ENCODE peak calls at places on chromosomes 12 and 14, in eight cellular contexts. F, S, T, D, M, E, P and Q are unnamed samples.

GRCh38 chr12:39426636-39427245 is 16.2 kb downstream of the KIF21A start:
- DNase-seq in P (peak), E (no peak), T (peak), M (no peak), D (no peak), S (no peak), F (peak), Q (no peak)

GRCh38 chr14:104723651-104724406 is at the start of gene ADSS1:
- DNase-seq in S (no peak), T (no peak), M (peak), P (peak), F (no peak), E (peak), D (peak), Q (no peak)

GRCh38 chr12:26803552-26803951 is 29.4 kb downstream of the ITPR2 start:
- DNase-seq in D (no peak), P (peak), T (no peak), F (peak), S (no peak), M (no peak), E (no peak), Q (no peak)

GRCh38 chr12:48938805-48939204 is 13.5 kb upstream of the FKBP11 start:
- DNase-seq in P (no peak), M (no peak), S (no peak), E (no peak), D (no peak), F (no peak), T (no peak), Q (no peak)

GRCh38 chr12:94148841-94149780 is 734 bp downstream of the PLXNC1 start:
- DNase-seq in T (no peak), D (peak), F (no peak), P (peak), M (peak), E (peak), S (no peak), Q (no peak)

GRCh38 chr12:132583311-132583710 is 27.1 kb downstream of the LRCOL1 start:
- DNase-seq in P (no peak), D (no peak), E (no peak), S (no peak), M (no peak), T (no peak), F (no peak), Q (no peak)

GRCh38 chr14:57346741-57347140 is 43.6 kb upstream of the NAA30 start:
- DNase-seq in T (no peak), P (no peak), S (no peak), D (no peak), E (no peak), M (no peak), F (no peak), Q (no peak)

GRCh38 chr12:12456637-12457036 is 99.8 kb downstream of the BORCS5 start:
- DNase-seq in E (no peak), P (peak), D (no peak), S (no peak), T (no peak), F (peak), M (no peak), Q (no peak)

GRCh38 chr14:53893374-53893773 is 63.3 kb downstream of the BMP4 start:
- DNase-seq in D (no peak), F (no peak), M (no peak), E (no peak), P (no peak), S (no peak), T (no peak), Q (no peak)

GRCh38 chr12:91413591-91413990 is 231.0 kb upstream of the DCN start:
- DNase-seq in T (peak), F (peak), S (no peak), M (no peak), D (no peak), E (no peak), P (peak), Q (no peak)

GRCh38 chr12:121537814-121538698 is 42.8 kb downstream of the KDM2B start:
- DNase-seq in E (no peak), M (peak), F (no peak), D (peak), P (peak), T (no peak), S (no peak), Q (no peak)

GRCh38 chr12:132161046-132161781 is 17.0 kb downstream of the NOC4L start:
- DNase-seq in T (no peak), D (no peak), E (peak), P (peak), M (peak), S (no peak), F (no peak), Q (no peak)

GRCh38 chr12:56398324-56398723 is 35.7 kb upstream of the APOF start:
- DNase-seq in P (no peak), F (no peak), M (no peak), E (no peak), S (no peak), D (no peak), T (no peak), Q (no peak)

GRCh38 chr12:51524386-51524901 is 66.6 kb upstream of the SCN8A start:
- DNase-seq in S (no peak), T (no peak), F (no peak), E (no peak), D (no peak), M (no peak), P (no peak), Q (no peak)

GRCh38 chr12:51591020-51591901 is at the start of gene SCN8A:
- DNase-seq in S (peak), F (peak), E (peak), D (peak), P (peak), T (peak), M (peak), Q (no peak)

GRCh38 chr14:46582826-46583225 is 68.8 kb downstream of the RPL10L start:
- DNase-seq in T (no peak), M (no peak), P (no peak), F (no peak), D (no peak), S (no peak), E (no peak), Q (no peak)

GRCh38 chr12:12081836-12082497 is 11.2 kb downstream of the BCL2L14 start:
- DNase-seq in M (no peak), P (peak), E (no peak), S (peak), D (no peak), F (peak), T (no peak), Q (no peak)

GRCh38 chr12:65232490-65233077 is 45.9 kb upstream of the MSRB3 start:
- DNase-seq in E (no peak), T (peak), S (no peak), D (no peak), P (peak), M (no peak), F (peak), Q (no peak)

GRCh38 chr12:11773889-11774677 is 124.6 kb downstream of the ETV6 start:
- DNase-seq in D (no peak), S (no peak), P (no peak), E (peak), T (no peak), M (peak), F (no peak), Q (no peak)

GRCh38 chr14:53022593-53022992 is 71.7 kb upstream of the FERMT2 start:
- DNase-seq in M (no peak), D (no peak), P (peak), F (peak), E (no peak), S (no peak), T (peak), Q (no peak)

GRCh38 chr14:68146812-68147211 is 327.2 kb downstream of the RAD51B start:
- DNase-seq in F (peak), P (peak), M (no peak), S (peak), E (no peak), T (peak), D (no peak), Q (peak)

GRCh38 chr14:23481362-23481970 is 12.0 kb downstream of the NGDN start:
- DNase-seq in T (no peak), E (no peak), S (no peak), D (no peak), F (no peak), P (peak), M (no peak), Q (no peak)

GRCh38 chr14:26104686-26105085 is 493.1 kb downstream of the NOVA1 start:
- DNase-seq in D (no peak), T (no peak), M (no peak), F (no peak), S (no peak), E (no peak), P (no peak), Q (no peak)

GRCh38 chr12:27434673-27435565 is 11.6 kb upstream of the SMCO2 start:
- DNase-seq in M (no peak), T (no peak), E (no peak), P (peak), F (no peak), S (no peak), D (peak), Q (no peak)

GRCh38 chr12:93177208-93178153 is 200.2 kb upstream of the NUDT4 start:
- DNase-seq in M (no peak), E (no peak), D (no peak), T (no peak), S (no peak), P (no peak), F (no peak), Q (no peak)

GRCh38 chr14:32252030-32252670 is 49.1 kb upstream of the RNU6-8 start:
- DNase-seq in E (peak), S (peak), T (peak), F (peak), D (peak), M (no peak), P (peak), Q (peak)

GRCh38 chr14:75880512-75880911 is 101.3 kb downstream of the TGFB3 start:
- DNase-seq in P (no peak), D (no peak), S (no peak), M (no peak), T (no peak), E (no peak), F (no peak), Q (no peak)

GRCh38 chr12:1970331-1970900 is 33.8 kb downstream of the DCP1B start:
- DNase-seq in E (no peak), T (no peak), S (no peak), D (no peak), P (no peak), F (no peak), M (no peak), Q (no peak)

GRCh38 chr12:46332260-46332659 is 40.3 kb downstream of the SLC38A2 start:
- DNase-seq in M (no peak), F (peak), E (no peak), P (peak), S (no peak), D (no peak), T (peak), Q (no peak)

GRCh38 chr14:37376944-37377609 is 179.3 kb downstream of the MIPOL1 start:
- DNase-seq in S (no peak), F (no peak), M (no peak), T (no peak), P (no peak), E (no peak), D (no peak), Q (no peak)

GRCh38 chr14:104375551-104376201 is 203.9 kb upstream of the C14orf180 start:
- DNase-seq in S (no peak), F (no peak), E (no peak), M (peak), T (no peak), D (no peak), P (no peak), Q (no peak)

GRCh38 chr12:89883630-89884364 is 175.2 kb upstream of the ATP2B1 start:
- DNase-seq in S (peak), T (no peak), M (no peak), F (peak), E (no peak), D (no peak), P (no peak), Q (no peak)

GRCh38 chr14:91861091-91861490 is 6.2 kb downstream of the TC2N start:
- DNase-seq in M (no peak), S (no peak), E (no peak), D (no peak), P (no peak), F (no peak), T (no peak), Q (no peak)

GRCh38 chr12:31991815-31992214 is 32.6 kb downstream of the RESF1 start:
- DNase-seq in F (no peak), S (no peak), T (no peak), E (no peak), P (no peak), D (no peak), M (no peak), Q (no peak)

GRCh38 chr12:6607751-6608591 is 792 bp upstream of the CHD4 start:
- DNase-seq in F (peak), E (no peak), D (peak), T (no peak), S (peak), P (peak), M (no peak), Q (no peak)

GRCh38 chr12:114729731-114730130 is 45.8 kb upstream of the TBX3 start:
- DNase-seq in D (no peak), M (no peak), T (no peak), P (peak), S (no peak), F (peak), E (no peak), Q (no peak)

GRCh38 chr14:97850886-97851285 is 1053.7 kb downstream of the VRK1 start:
- DNase-seq in E (no peak), M (no peak), F (no peak), P (no peak), S (no peak), T (no peak), D (no peak), Q (no peak)

GRCh38 chr12:95083938-95084337 is 10.5 kb upstream of the NR2C1 start:
- DNase-seq in P (peak), S (no peak), D (no peak), F (no peak), E (no peak), M (no peak), T (no peak), Q (peak)